ENCODE peak calls at places on chromosomes 4 and X, in eight cellular contexts. W is left lung; X is hepatocyte; D is lower lobe of right lung; C is dorsolateral prefrontal cortex; G is CD4-positive, CD25-positive, alpha-beta regulatory T cell; I is aorta; F is HL-60. K is an unnamed sample.

GRCh38 chr4:162499478-162499877 is 335.7 kb upstream of the FSTL5 start:
- DNase-seq in W (no peak), X (no peak), D (no peak), C (no peak), G (no peak), I (no peak), F (no peak), K (no peak)

GRCh38 chr4:66567551-66567950 is 897.3 kb upstream of the EPHA5 start:
- DNase-seq in W (no peak), X (no peak), D (no peak), C (no peak), G (no peak), I (no peak), F (no peak), K (no peak)

GRCh38 chrX:68332156-68332823 is 101.0 kb downstream of the OPHN1 start:
- DNase-seq in W (no peak), X (no peak), D (no peak), C (no peak), G (no peak), I (no peak), F (no peak), K (peak; percentile 43)

GRCh38 chr4:151841107-151841506 is 80.3 kb upstream of the GATB start:
- DNase-seq in W (no peak), X (no peak), D (no peak), C (no peak), G (no peak), I (no peak), F (no peak), K (no peak)

GRCh38 chr4:112895785-112896184 is 153.7 kb upstream of the ANK2 start:
- DNase-seq in W (no peak), X (no peak), D (no peak), C (peak; percentile 62), G (no peak), I (no peak), F (no peak), K (peak; percentile 69)

GRCh38 chrX:137858106-137858505 is 292.2 kb downstream of the ZIC3 start:
- DNase-seq in W (no peak), X (no peak), D (no peak), C (no peak), G (no peak), I (no peak), F (no peak), K (no peak)

GRCh38 chrX:19678941-19679340 is 163.6 kb upstream of the MAP3K15 start:
- DNase-seq in W (no peak), X (no peak), D (no peak), C (no peak), G (peak; percentile 9), I (no peak), F (no peak), K (no peak)

GRCh38 chr4:35970366-35970960 is 273.9 kb downstream of the ARAP2 start:
- DNase-seq in W (no peak), X (no peak), D (no peak), C (no peak), G (no peak), I (no peak), F (no peak), K (no peak)

GRCh38 chrX:129653985-129654651 is 638 bp downstream of the APLN start:
- DNase-seq in W (no peak), X (peak; percentile 34), D (no peak), C (no peak), G (no peak), I (peak; percentile 68), F (peak; percentile 20), K (peak; percentile 76)

GRCh38 chrX:3713225-3713936 is at the start of gene PRKX:
- DNase-seq in W (peak; percentile 73), X (peak; percentile 79), D (peak; percentile 58), C (peak; percentile 34), G (peak; percentile 84), I (peak; percentile 76), F (peak; percentile 55), K (peak; percentile 87)

DNA sequence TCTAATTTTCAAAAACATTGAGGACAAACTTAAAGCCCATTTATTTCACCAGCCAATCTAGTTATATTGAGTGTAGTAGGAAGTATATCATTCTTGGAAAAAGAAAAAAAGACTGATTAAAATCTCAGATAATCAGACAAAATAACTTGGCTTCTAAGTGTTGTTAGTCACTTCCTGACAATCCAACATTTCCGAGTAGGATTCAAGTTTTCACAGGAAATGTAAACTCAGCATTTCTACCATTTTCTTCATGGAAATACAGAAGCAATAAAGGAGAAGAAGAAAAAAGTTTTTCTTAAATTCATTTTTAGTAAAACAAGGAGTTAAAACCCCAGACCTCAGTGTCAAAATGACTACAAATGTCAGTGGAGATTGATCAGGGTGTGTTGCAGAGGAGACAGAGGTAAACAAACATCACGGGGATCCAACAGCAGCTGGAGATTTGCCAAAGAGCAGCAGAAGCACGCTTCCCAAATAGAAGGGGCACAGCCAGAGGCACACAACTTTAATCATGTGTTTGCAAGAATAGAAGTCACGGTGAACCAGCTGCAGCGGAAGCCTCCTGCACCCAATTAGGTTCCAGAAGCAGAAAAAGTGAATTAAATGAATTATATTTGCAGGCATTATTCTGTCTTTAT is 129.3 kb upstream of the FAM9B start:
- DNase-seq in W (no peak), X (no peak), D (no peak), C (no peak), G (no peak), I (no peak), F (no peak), K (no peak)
- H3K27ac ChIP-seq in W (no peak overlapping the region), X (no peak overlapping the region), D (no peak overlapping the region), C (no peak overlapping the region), G (no peak overlapping the region), I (no peak overlapping the region), F (no peak overlapping the region), K (no peak overlapping the region)

GRCh38 chr4:129264008-129264657 is 168.2 kb downstream of the C4orf33 start:
- DNase-seq in W (no peak), X (no peak), D (no peak), C (no peak), G (no peak), I (no peak), F (no peak), K (no peak)
- H3K27ac ChIP-seq in W (no peak overlapping the region), X (no peak overlapping the region), D (no peak overlapping the region), C (no peak overlapping the region), G (no peak overlapping the region), I (no peak overlapping the region), F (no peak overlapping the region), K (no peak overlapping the region)

DNA sequence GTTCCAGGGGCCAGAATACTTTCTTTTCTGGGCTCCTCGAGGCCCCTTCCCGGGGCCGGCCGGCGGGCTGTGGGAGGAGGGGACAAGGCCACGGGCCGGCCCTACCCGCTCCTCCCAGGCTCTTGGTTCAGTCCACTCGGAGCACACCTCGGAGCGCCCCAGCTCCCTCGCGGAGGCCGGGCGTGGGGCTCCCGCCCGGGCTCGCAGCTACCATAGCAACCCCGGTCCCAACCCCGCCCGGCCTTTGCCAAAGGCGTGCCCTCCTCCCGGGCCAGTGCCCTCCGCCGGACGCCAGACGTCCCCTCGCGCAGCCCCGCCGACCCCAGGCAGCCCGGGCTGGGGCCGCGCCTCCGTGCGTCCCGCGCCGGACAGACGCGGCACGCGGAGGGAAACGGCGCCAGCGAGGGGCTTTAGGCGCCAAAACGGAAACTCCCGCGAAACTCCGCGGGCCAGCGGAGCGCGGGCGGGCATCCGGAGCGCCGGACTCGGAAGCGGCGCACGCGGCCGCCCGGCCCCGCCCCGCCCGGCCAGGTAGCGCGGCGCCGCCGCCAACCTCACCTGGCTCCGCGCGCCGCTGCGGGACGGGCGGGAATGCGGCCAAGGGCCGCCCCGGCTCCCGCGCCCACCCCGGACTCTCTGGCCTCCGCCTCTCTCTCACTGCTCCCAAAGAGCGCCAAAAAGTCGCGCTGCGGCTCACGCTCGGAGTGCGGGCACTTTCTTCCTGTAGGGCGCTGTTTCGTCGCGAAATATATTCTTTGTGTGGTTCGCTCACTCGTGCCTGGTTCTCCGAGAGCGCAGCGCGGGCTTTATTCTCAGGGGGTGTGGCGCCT is 633 bp upstream of the MBNL3 start:
- DNase-seq in W (peak; percentile 79), X (peak; percentile 72), D (peak; percentile 86), C (no peak), G (peak; percentile 49), I (peak; percentile 70), F (peak; percentile 64), K (peak; percentile 72)
- H3K27ac ChIP-seq in W (peak overlapping the region; percentile 90), X (peak overlapping the region; percentile 90), D (peak overlapping the region; percentile 89), C (peak overlapping the region; percentile 53), G (peak overlapping the region; percentile 71), I (no peak overlapping the region), F (peak overlapping the region; percentile 98), K (peak overlapping the region; percentile 57)

GRCh38 chr4:58808817-58809216 is 1698.6 kb upstream of the IGFBP7 start:
- DNase-seq in W (no peak), X (no peak), D (no peak), C (no peak), G (no peak), I (no peak), F (no peak), K (no peak)
- H3K27ac ChIP-seq in W (no peak overlapping the region), X (peak overlapping the region; percentile 56), D (no peak overlapping the region), C (no peak overlapping the region), G (no peak overlapping the region), I (no peak overlapping the region), F (no peak overlapping the region), K (no peak overlapping the region)